ENCODE peak calls at places on chromosomes 5 and 9, in seven cellular contexts. J is activated CD4-positive, alpha-beta T cell treated with anti-CD3 and anti-CD28 coated beads for 36 hours; T is stimulated activated CD4-positive, alpha-beta T cell treated with anti-CD3 and anti-CD28 coated beads, Interleukin-2, amount 100 ng/mL, for 24 hours; D is H1; F is epithelial cell of esophagus; B is cerebellar cortex; N is cortex of kidney. V is an unnamed sample.

GRCh38 chr5:96855041-96855872 is 21.0 kb upstream of the ERAP2 start:
- DNase-seq in J (no peak), T (no peak), D (no peak), F (no peak), B (no peak), N (no peak), V (no peak)

GRCh38 chr5:53671447-53671846 is 111.0 kb downstream of the NDUFS4 start:
- DNase-seq in J (no peak), T (no peak), D (no peak), F (no peak), B (no peak), N (no peak), V (no peak)

GRCh38 chr5:169133500-169133899 is 167.4 kb downstream of the SLIT3 start:
- DNase-seq in J (no peak), T (no peak), D (no peak), F (no peak), B (peak; percentile 31), N (no peak), V (no peak)

GRCh38 chr9:104269374-104269773 is 175.3 kb downstream of the SMC2 start:
- DNase-seq in J (no peak), T (no peak), D (no peak), F (no peak), B (no peak), N (no peak), V (no peak)

GRCh38 chr5:69451941-69452652 is 37.2 kb downstream of the MARVELD2 start:
- DNase-seq in J (no peak), T (no peak), D (no peak), F (no peak), B (no peak), N (no peak), V (no peak)

GRCh38 chr5:124660229-124661093 is 86.0 kb downstream of the ZNF608 start:
- DNase-seq in J (no peak), T (no peak), D (no peak), F (peak; percentile 88), B (no peak), N (no peak), V (no peak)

GRCh38 chr5:142474426-142474825 is 149.6 kb upstream of the SPRY4 start:
- DNase-seq in J (no peak), T (no peak), D (no peak), F (peak; percentile 81), B (no peak), N (no peak), V (no peak)

GRCh38 chr5:149959406-149960236 is 937 bp upstream of the SLC26A2 start:
- DNase-seq in J (peak; percentile 70), T (peak; percentile 58), D (peak; percentile 52), F (peak; percentile 73), B (peak; percentile 50), N (no peak), V (peak; percentile 72)

GRCh38 chr9:88659126-88659525 is 124.1 kb downstream of the NXNL2 start:
- DNase-seq in J (no peak), T (no peak), D (no peak), F (peak; percentile 94), B (no peak), N (no peak), V (no peak)

GRCh38 chr9:121217609-121218292 is 16.1 kb upstream of the RAB14 start:
- DNase-seq in J (no peak), T (no peak), D (no peak), F (peak; percentile 86), B (no peak), N (no peak), V (no peak)

GRCh38 chr9:133606722-133607053 is 2.5 kb downstream of the FAM163B start:
- DNase-seq in J (no peak), T (no peak), D (no peak), F (no peak), B (peak; percentile 14), N (no peak), V (no peak)

GRCh38 chr5:33370135-33370472 is 70.7 kb upstream of the TARS1 start:
- DNase-seq in J (no peak), T (no peak), D (no peak), F (peak; percentile 53), B (no peak), N (no peak), V (no peak)

GRCh38 chr9:71662086-71662485 is 106.2 kb downstream of the CEMIP2 start:
- DNase-seq in J (no peak), T (no peak), D (no peak), F (no peak), B (no peak), N (no peak), V (no peak)

GRCh38 chr9:99167694-99168093 is 54.0 kb downstream of the ALG2 start:
- DNase-seq in J (no peak), T (no peak), D (no peak), F (no peak), B (no peak), N (no peak), V (no peak)